ENCODE peak calls at places on chromosomes 1 and 21, in seven cellular contexts. One of them, this sample, is unnamed. For H3K27me3, the result is how much of the 10 kb centered on the place peaks cover.

GRCh38 chr1:11967028-11967547 is 13.2 kb upstream of the MFN2 start:
- DNase-seq in PC-3: peak
- DNase-seq in GM23338: peak
- DNase-seq in neural progenitor cell: peak
- DNase-seq in MM.1S: peak
- DNase-seq in hepatocyte: peak
- DNase-seq in HCT116: peak
- DNase-seq in this sample: peak

GRCh38 chr1:43493661-43494450 is 36.8 kb upstream of the PTPRF start:
- DNase-seq in GM23338: peak
- DNase-seq in MM.1S: no peak
- DNase-seq in PC-3: no peak
- DNase-seq in neural progenitor cell: peak
- DNase-seq in hepatocyte: no peak
- DNase-seq in HCT116: no peak
- DNase-seq in this sample: no peak

GRCh38 chr1:24237046-24237371 is 49.9 kb upstream of the IFNLR1 start:
- DNase-seq in neural progenitor cell: no peak
- DNase-seq in PC-3: no peak
- DNase-seq in GM23338: no peak
- DNase-seq in HCT116: no peak
- DNase-seq in hepatocyte: no peak
- DNase-seq in MM.1S: no peak
- DNase-seq in this sample: no peak

GRCh38 chr1:242411906-242412305 is 112.6 kb downstream of the PLD5 start:
- DNase-seq in PC-3: no peak
- DNase-seq in HCT116: no peak
- DNase-seq in MM.1S: no peak
- DNase-seq in neural progenitor cell: no peak
- DNase-seq in GM23338: no peak
- DNase-seq in hepatocyte: no peak
- DNase-seq in this sample: no peak

GRCh38 chr1:228818296-228818695 is 83.0 kb downstream of the RHOU start:
- DNase-seq in PC-3: no peak
- DNase-seq in neural progenitor cell: no peak
- DNase-seq in HCT116: no peak
- DNase-seq in hepatocyte: no peak
- DNase-seq in GM23338: no peak
- DNase-seq in MM.1S: no peak
- DNase-seq in this sample: no peak

GRCh38 chr1:203325418-203326091 is 20.2 kb downstream of the BTG2 start:
- DNase-seq in MM.1S: peak
- DNase-seq in hepatocyte: peak
- DNase-seq in neural progenitor cell: peak
- DNase-seq in GM23338: no peak
- DNase-seq in PC-3: no peak
- DNase-seq in HCT116: no peak
- DNase-seq in this sample: no peak

GRCh38 chr1:15330028-15330427 is 79.7 kb upstream of the EFHD2 start:
- DNase-seq in HCT116: no peak
- DNase-seq in neural progenitor cell: no peak
- DNase-seq in PC-3: peak
- DNase-seq in MM.1S: no peak
- DNase-seq in hepatocyte: no peak
- DNase-seq in GM23338: no peak
- DNase-seq in this sample: no peak

GRCh38 chr1:164591858-164592257 is 32.9 kb downstream of the PBX1 start:
- DNase-seq in PC-3: peak
- DNase-seq in neural progenitor cell: no peak
- DNase-seq in MM.1S: no peak
- DNase-seq in hepatocyte: no peak
- DNase-seq in HCT116: no peak
- DNase-seq in GM23338: peak
- DNase-seq in this sample: peak

GRCh38 chr1:246533371-246533905 is 26.4 kb upstream of the SMYD3 start:
- DNase-seq in GM23338: no peak
- DNase-seq in MM.1S: no peak
- DNase-seq in HCT116: no peak
- DNase-seq in hepatocyte: no peak
- DNase-seq in PC-3: no peak
- DNase-seq in neural progenitor cell: peak
- DNase-seq in this sample: no peak

GRCh38 chr1:79561521-79561978 is 555.0 kb upstream of the ADGRL4 start:
- DNase-seq in PC-3: no peak
- DNase-seq in HCT116: no peak
- DNase-seq in hepatocyte: no peak
- DNase-seq in neural progenitor cell: no peak
- DNase-seq in MM.1S: no peak
- DNase-seq in GM23338: no peak
- DNase-seq in this sample: no peak

GRCh38 chr1:117335376-117336086 is 31.7 kb upstream of the MAN1A2 start:
- DNase-seq in neural progenitor cell: no peak
- DNase-seq in PC-3: no peak
- DNase-seq in HCT116: no peak
- DNase-seq in hepatocyte: no peak
- DNase-seq in GM23338: no peak
- DNase-seq in MM.1S: no peak
- DNase-seq in this sample: no peak

GRCh38 chr1:220189750-220190347 is 82.4 kb downstream of the RAB3GAP2 start:
- DNase-seq in MM.1S: peak
- DNase-seq in hepatocyte: peak
- DNase-seq in neural progenitor cell: peak
- DNase-seq in PC-3: peak
- DNase-seq in HCT116: peak
- DNase-seq in GM23338: no peak
- DNase-seq in this sample: peak

GRCh38 chr1:203342192-203342940 is 8.6 kb downstream of the FMOD start:
- DNase-seq in hepatocyte: peak
- DNase-seq in neural progenitor cell: peak
- DNase-seq in PC-3: peak
- DNase-seq in GM23338: peak
- DNase-seq in HCT116: peak
- DNase-seq in MM.1S: peak
- DNase-seq in this sample: peak

GRCh38 chr1:180627411-180627810 is 4.4 kb upstream of the XPR1 start:
- DNase-seq in HCT116: no peak
- DNase-seq in MM.1S: no peak
- DNase-seq in hepatocyte: no peak
- DNase-seq in PC-3: no peak
- DNase-seq in GM23338: no peak
- DNase-seq in neural progenitor cell: no peak
- DNase-seq in this sample: peak

GRCh38 chr21:24939288-24939687 is 668.0 kb downstream of the MRPL39 start:
- DNase-seq in hepatocyte: no peak
- DNase-seq in PC-3: no peak
- DNase-seq in HCT116: no peak
- DNase-seq in MM.1S: no peak
- DNase-seq in neural progenitor cell: no peak
- DNase-seq in GM23338: no peak
- DNase-seq in this sample: no peak

GRCh38 chr1:170881268-170882265 is 53.8 kb upstream of the MROH9 start:
- DNase-seq in neural progenitor cell: peak
- DNase-seq in HCT116: peak
- DNase-seq in PC-3: peak
- DNase-seq in GM23338: peak
- DNase-seq in MM.1S: peak
- DNase-seq in hepatocyte: peak
- DNase-seq in this sample: peak

GRCh38 chr1:238658766-238659165 is 727.6 kb upstream of the CHRM3 start:
- DNase-seq in GM23338: no peak
- DNase-seq in MM.1S: no peak
- DNase-seq in neural progenitor cell: no peak
- DNase-seq in HCT116: no peak
- DNase-seq in hepatocyte: peak
- DNase-seq in PC-3: peak
- DNase-seq in this sample: peak

GRCh38 chr1:39132505-39133339 is 71.8 kb upstream of the MACF1 start:
- DNase-seq in hepatocyte: peak
- DNase-seq in MM.1S: no peak
- DNase-seq in neural progenitor cell: peak
- DNase-seq in GM23338: peak
- DNase-seq in PC-3: peak
- DNase-seq in HCT116: peak
- DNase-seq in this sample: no peak

GRCh38 chr1:25566730-25567341 is 23.4 kb downstream of the LDLRAP1 start:
- DNase-seq in MM.1S: no peak
- DNase-seq in HCT116: no peak
- DNase-seq in hepatocyte: peak
- DNase-seq in PC-3: no peak
- DNase-seq in GM23338: peak
- DNase-seq in neural progenitor cell: peak
- DNase-seq in this sample: peak

GRCh38 chr1:204343850-204344249 is 15.9 kb downstream of the PLEKHA6 start:
- DNase-seq in MM.1S: no peak
- DNase-seq in HCT116: no peak
- DNase-seq in PC-3: no peak
- DNase-seq in GM23338: no peak
- DNase-seq in hepatocyte: no peak
- DNase-seq in neural progenitor cell: no peak
- DNase-seq in this sample: no peak

GRCh38 chr21:42763578-42764442 is 110.4 kb downstream of the PDE9A start:
- DNase-seq in PC-3: peak
- DNase-seq in HCT116: no peak
- DNase-seq in MM.1S: no peak
- DNase-seq in GM23338: no peak
- DNase-seq in hepatocyte: no peak
- DNase-seq in neural progenitor cell: no peak
- DNase-seq in this sample: no peak

DNA sequence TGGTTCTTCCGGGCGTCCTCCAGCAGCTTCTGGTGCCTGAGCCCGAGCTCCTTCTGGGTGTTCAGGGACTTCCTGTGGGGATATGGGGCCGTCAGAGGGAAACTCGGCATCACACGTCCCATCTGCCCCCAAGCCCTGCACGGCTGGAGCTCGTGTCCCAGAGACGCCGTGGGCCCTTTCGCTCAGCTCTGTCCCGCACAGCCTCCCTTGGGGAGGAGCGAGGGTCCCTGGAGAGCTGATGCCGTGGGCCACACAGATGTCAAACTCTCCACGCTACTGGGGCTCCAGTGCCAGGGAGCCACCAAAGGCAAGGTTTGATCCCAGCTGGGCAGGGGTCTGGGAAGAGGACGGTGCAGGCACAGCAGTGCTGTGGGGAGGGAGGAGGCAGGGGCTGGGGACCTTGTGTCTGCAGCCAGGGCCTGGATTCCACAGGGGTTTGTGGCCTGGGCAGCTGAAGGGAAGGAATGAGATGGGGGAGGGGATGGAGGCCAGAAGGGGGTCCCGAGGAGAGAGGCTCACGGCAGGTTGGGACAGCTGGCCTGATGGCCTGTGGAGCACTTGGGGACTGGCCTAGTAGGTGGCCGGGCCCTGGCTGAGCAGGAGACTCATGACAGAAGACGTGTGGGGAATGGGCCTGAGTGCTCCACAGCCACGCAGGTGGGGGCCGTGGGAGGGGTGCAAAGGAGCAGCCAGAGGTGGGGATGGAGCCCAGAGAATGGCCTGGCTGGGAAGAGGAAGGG is 30.4 kb downstream of the CFAP74 start:
- DNase-seq in MM.1S: no peak
- DNase-seq in GM23338: no peak
- DNase-seq in neural progenitor cell: peak
- DNase-seq in hepatocyte: no peak
- DNase-seq in PC-3: no peak
- DNase-seq in HCT116: no peak
- DNase-seq in this sample: no peak
- H3K4me3 ChIP-seq in MM.1S: no peak
- H3K4me3 ChIP-seq in GM23338: no peak
- H3K4me3 ChIP-seq in neural progenitor cell: no peak
- H3K4me3 ChIP-seq in hepatocyte: no peak
- H3K4me3 ChIP-seq in PC-3: no peak
- H3K4me3 ChIP-seq in HCT116: no peak
- H3K4me3 ChIP-seq in this sample: no peak

GRCh38 chr1:82565146-82565545 is 764.4 kb downstream of the ADGRL2 start:
- DNase-seq in PC-3: peak
- DNase-seq in MM.1S: no peak
- DNase-seq in GM23338: peak
- DNase-seq in neural progenitor cell: peak
- DNase-seq in hepatocyte: peak
- DNase-seq in HCT116: peak
- DNase-seq in this sample: peak
- TF ChIP-seq EZH2phosphoT487 in PC-3: no peak
- TF ChIP-seq EZH2phosphoT487 in MM.1S: no peak
- TF ChIP-seq EZH2phosphoT487 in GM23338: no peak
- TF ChIP-seq EZH2phosphoT487 in neural progenitor cell: no peak
- TF ChIP-seq EZH2phosphoT487 in hepatocyte: no peak
- TF ChIP-seq EZH2phosphoT487 in HCT116: no peak
- TF ChIP-seq EZH2phosphoT487 in this sample: no peak

GRCh38 chr1:31715873-31716220 is 12.0 kb upstream of the COL16A1 start:
- DNase-seq in neural progenitor cell: no peak
- DNase-seq in HCT116: no peak
- DNase-seq in MM.1S: no peak
- DNase-seq in hepatocyte: no peak
- DNase-seq in PC-3: no peak
- DNase-seq in GM23338: no peak
- DNase-seq in this sample: no peak

GRCh38 chr1:31715097-31715872 is 11.5 kb upstream of the COL16A1 start:
- DNase-seq in neural progenitor cell: peak
- DNase-seq in GM23338: peak
- DNase-seq in HCT116: peak
- DNase-seq in hepatocyte: peak
- DNase-seq in MM.1S: peak
- DNase-seq in PC-3: peak
- DNase-seq in this sample: peak

GRCh38 chr1:31717341-31717740 is 13.5 kb upstream of the COL16A1 start:
- DNase-seq in PC-3: peak
- DNase-seq in HCT116: no peak
- DNase-seq in GM23338: no peak
- DNase-seq in MM.1S: no peak
- DNase-seq in hepatocyte: no peak
- DNase-seq in neural progenitor cell: no peak
- DNase-seq in this sample: peak

GRCh38 chr1:31714442-31715096 is 10.8 kb upstream of the COL16A1 start:
- DNase-seq in MM.1S: peak
- DNase-seq in hepatocyte: peak
- DNase-seq in neural progenitor cell: peak
- DNase-seq in GM23338: peak
- DNase-seq in PC-3: peak
- DNase-seq in HCT116: no peak
- DNase-seq in this sample: peak

DNA sequence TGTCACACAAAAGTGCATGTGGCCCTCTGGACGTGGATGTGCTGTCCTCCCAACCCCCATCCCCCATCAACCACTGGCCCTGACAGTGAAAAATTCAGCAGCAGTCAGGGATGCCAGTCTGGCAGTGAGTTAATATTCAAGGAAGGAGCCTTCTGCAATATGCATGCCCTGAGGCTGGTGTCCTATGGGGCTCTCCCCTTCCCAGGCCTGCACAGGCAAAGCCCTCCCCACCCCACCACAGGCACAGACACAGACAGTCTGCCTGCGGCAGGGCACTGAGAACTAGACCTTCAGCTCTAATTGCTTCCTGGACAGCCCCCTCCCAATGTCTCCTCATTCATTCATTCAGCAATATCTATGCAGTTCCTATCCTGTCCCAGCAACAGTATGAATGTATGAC is 14.7 kb upstream of the COL16A1 start:
- DNase-seq in PC-3: no peak
- DNase-seq in neural progenitor cell: no peak
- DNase-seq in GM23338: no peak
- DNase-seq in hepatocyte: no peak
- DNase-seq in HCT116: no peak
- DNase-seq in MM.1S: no peak
- DNase-seq in this sample: no peak
- H3K27me3 ChIP-seq in PC-3: under half
- H3K27me3 ChIP-seq in neural progenitor cell: under half
- H3K27me3 ChIP-seq in GM23338: under half
- H3K27me3 ChIP-seq in hepatocyte: under half
- H3K27me3 ChIP-seq in HCT116: under half
- H3K27me3 ChIP-seq in MM.1S: under half
- H3K27me3 ChIP-seq in this sample: under half

GRCh38 chr1:89855413-89856123 is 34.7 kb downstream of the LRRC8D start:
- DNase-seq in hepatocyte: no peak
- DNase-seq in PC-3: peak
- DNase-seq in MM.1S: no peak
- DNase-seq in neural progenitor cell: no peak
- DNase-seq in HCT116: no peak
- DNase-seq in GM23338: no peak
- DNase-seq in this sample: peak
- H3K4me3 ChIP-seq in hepatocyte: no peak
- H3K4me3 ChIP-seq in PC-3: no peak
- H3K4me3 ChIP-seq in MM.1S: no peak
- H3K4me3 ChIP-seq in neural progenitor cell: no peak
- H3K4me3 ChIP-seq in HCT116: no peak
- H3K4me3 ChIP-seq in GM23338: no peak
- H3K4me3 ChIP-seq in this sample: peak